ENCODE peak calls at places on chromosomes 16 and 17, in four cellular contexts. S, P, R and Z are unnamed samples.

GRCh38 chr17:28988475-28988874 is 17.4 kb downstream of the SEZ6 start:
- DNase-seq in R (no peak), S (no peak), P (no peak), Z (no peak)

GRCh38 chr16:1068451-1068850 is 4.1 kb upstream of the SSTR5 start:
- DNase-seq in S (no peak), R (no peak), P (no peak), Z (no peak)

GRCh38 chr16:80198265-80198994 is 342.4 kb upstream of the DYNLRB2 start:
- DNase-seq in S (no peak), P (no peak), R (no peak), Z (no peak)

GRCh38 chr17:50127661-50128361 is 2.1 kb downstream of the SAMD14 start:
- DNase-seq in R (no peak), P (no peak), S (no peak), Z (no peak)

GRCh38 chr17:74296548-74296936 is 22.5 kb downstream of the DNAI2 start:
- DNase-seq in P (no peak), R (no peak), S (no peak), Z (no peak)

GRCh38 chr17:15220785-15221184 is 44.3 kb downstream of the PMP22 start:
- DNase-seq in P (no peak), S (no peak), R (no peak), Z (no peak)

GRCh38 chr16:23408242-23409201 is 44.5 kb downstream of the COG7 start:
- DNase-seq in P (no peak), S (no peak), R (peak; percentile 42), Z (no peak)

GRCh38 chr16:46830417-46830901 is 521 bp downstream of the C16orf87 start:
- DNase-seq in P (no peak), R (no peak), S (no peak), Z (peak; percentile 64)

GRCh38 chr17:70945386-70945785 is 776.1 kb downstream of the KCNJ2 start:
- DNase-seq in R (no peak), S (no peak), P (no peak), Z (no peak)

GRCh38 chr17:50631195-50631907 is 3.3 kb upstream of the ABCC3 start:
- DNase-seq in R (no peak), S (no peak), P (no peak), Z (no peak)

GRCh38 chr17:20028436-20028835 is 19.3 kb downstream of the SPECC1 start:
- DNase-seq in S (no peak), P (no peak), R (no peak), Z (no peak)

GRCh38 chr17:10745231-10745630 is 15.4 kb upstream of the TMEM220 start:
- DNase-seq in R (peak; percentile 7), S (no peak), P (no peak), Z (no peak)

GRCh38 chr17:27430882-27431491 is 25.3 kb upstream of the KSR1 start:
- DNase-seq in S (no peak), P (no peak), R (no peak), Z (no peak)

GRCh38 chr16:17078950-17079631 is 391.7 kb downstream of the XYLT1 start:
- DNase-seq in R (no peak), P (no peak), S (no peak), Z (no peak)

GRCh38 chr16:85522842-85523601 is 90.1 kb upstream of the GSE1 start:
- DNase-seq in P (no peak), S (no peak), R (no peak), Z (no peak)

GRCh38 chr16:6249863-6250262 is 1082.8 kb upstream of the RBFOX1 start:
- DNase-seq in P (no peak), R (no peak), S (no peak), Z (no peak)

GRCh38 chr17:45852535-45853297 is 8.0 kb downstream of the SPPL2C start:
- DNase-seq in S (peak; percentile 23), P (no peak), R (no peak), Z (no peak)

GRCh38 chr17:50176559-50177471 is 11.0 kb downstream of the SGCA start:
- DNase-seq in P (no peak), S (no peak), R (no peak), Z (no peak)

GRCh38 chr17:71327376-71328059 is 793.3 kb upstream of the SOX9 start:
- DNase-seq in P (no peak), S (peak; percentile 27), R (no peak), Z (no peak)

GRCh38 chr17:49218941-49219913 is 8.7 kb downstream of the ABI3 start:
- DNase-seq in P (no peak), R (no peak), S (no peak), Z (no peak)

GRCh38 chr16:31118223-31119155 is 1.0 kb downstream of the KAT8 start:
- DNase-seq in S (no peak), R (no peak), P (peak; percentile 65), Z (no peak)

GRCh38 chr17:57563968-57564367 is 181.1 kb downstream of the CCDC182 start:
- DNase-seq in P (no peak), S (no peak), R (no peak), Z (no peak)

GRCh38 chr16:16147316-16147999 is 75.8 kb downstream of the ABCC6 start:
- DNase-seq in P (no peak), S (no peak), R (no peak), Z (no peak)

GRCh38 chr17:7832431-7832830 is 1.6 kb upstream of the KDM6B start:
- DNase-seq in R (peak; percentile 48), S (no peak), P (no peak), Z (no peak)

GRCh38 chr17:31339906-31340661 is 18.7 kb upstream of the EVI2A start:
- DNase-seq in S (no peak), R (no peak), P (no peak), Z (no peak)
- TF ChIP-seq CTCF in S (no peak), R (no peak), P (no peak), Z (no peak)

DNA sequence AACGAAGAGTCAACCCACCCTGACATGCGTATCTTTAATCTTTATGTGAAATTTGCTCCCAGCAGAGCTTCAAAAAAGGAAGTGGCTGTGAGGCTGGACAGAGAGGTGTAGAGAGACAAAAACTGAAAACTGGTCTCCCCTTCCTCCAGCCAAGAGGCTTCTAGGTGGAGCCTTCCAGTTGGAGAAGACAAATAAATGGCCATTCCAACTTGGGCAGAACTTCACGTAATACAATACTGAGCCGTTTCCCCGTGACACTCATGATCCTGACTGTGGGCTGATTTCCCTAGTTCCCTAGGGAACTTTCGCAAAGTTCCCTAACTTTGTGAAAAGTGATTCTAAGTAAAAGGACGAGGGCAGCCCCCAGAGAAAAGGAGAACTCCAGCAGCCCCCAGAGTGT is 78.8 kb downstream of the ZFHX3 start:
- DNase-seq in P (no peak), S (no peak), R (no peak), Z (no peak)
- H3K27ac ChIP-seq in P (no peak overlapping the region), S (no peak overlapping the region), R (no peak overlapping the region), Z (peak overlapping the region; percentile 11)

GRCh38 chr17:47955497-47956461 is 1.9 kb downstream of the PRR15L start:
- DNase-seq in S (no peak), P (no peak), R (peak; percentile 79), Z (no peak)

GRCh38 chr17:47959825-47960655 is 2.4 kb upstream of the PRR15L start:
- DNase-seq in R (no peak), S (no peak), P (no peak), Z (no peak)

GRCh38 chr17:47957591-47958490 is at the start of gene PRR15L:
- DNase-seq in S (no peak), P (no peak), R (peak; percentile 80), Z (no peak)

GRCh38 chr17:47953945-47954344 is 3.7 kb downstream of the PRR15L start:
- DNase-seq in S (no peak), R (no peak), P (no peak), Z (no peak)

DNA sequence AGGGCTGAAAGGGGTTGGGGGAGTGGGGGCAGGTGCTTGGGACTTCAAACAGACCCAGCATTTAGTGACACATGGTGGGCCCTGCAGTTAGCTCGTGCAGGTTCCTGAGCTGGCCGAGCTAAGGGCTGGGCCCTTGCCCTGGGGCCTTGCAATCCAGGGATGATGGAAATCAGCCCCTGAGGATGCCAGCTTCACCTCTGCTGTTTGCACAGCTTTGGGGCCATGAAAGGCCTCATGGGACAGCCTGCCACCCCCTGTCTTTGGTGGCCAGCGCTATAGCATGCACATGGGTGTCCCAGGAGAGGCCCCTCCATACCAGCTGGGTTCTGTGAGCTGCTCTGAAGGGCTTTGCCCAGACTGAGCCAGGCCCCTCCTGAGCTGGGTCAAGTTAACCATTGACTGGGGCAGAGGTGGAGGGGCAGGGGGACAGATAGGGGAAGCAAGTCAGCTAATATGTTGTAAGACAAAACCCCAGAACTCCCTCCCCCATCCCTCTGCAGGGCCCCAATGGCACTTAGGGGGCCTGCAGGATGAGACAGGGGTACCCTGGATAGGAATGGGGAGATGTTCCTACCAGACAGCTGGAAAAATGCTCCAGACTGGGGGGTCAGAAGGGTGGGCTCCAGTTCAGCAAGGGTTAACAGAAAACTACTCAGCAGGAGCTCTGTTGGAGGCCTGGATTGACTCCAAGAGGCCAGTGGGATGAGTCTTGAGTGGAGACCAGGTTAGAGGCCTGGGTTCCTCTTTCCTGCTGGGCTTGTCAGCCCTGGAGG is 679 bp downstream of the PRR15L start:
- DNase-seq in P (no peak), R (no peak), S (no peak), Z (no peak)
- H3K4me3 ChIP-seq in P (no peak overlapping the region), R (peak overlapping the region; percentile 60), S (no peak overlapping the region), Z (no peak overlapping the region)

GRCh38 chr16:81405702-81406113 is 38.9 kb upstream of the CMIP start:
- DNase-seq in P (peak; percentile 92), R (no peak), S (peak; percentile 74), Z (no peak)
- TF ChIP-seq CTCF in P (peak; percentile 33), R (no peak), S (peak; percentile 34), Z (no peak)

GRCh38 chr17:55580596-55581133 is 69.4 kb upstream of the SMIM36 start:
- DNase-seq in S (no peak), P (no peak), R (no peak), Z (no peak)

GRCh38 chr17:55575058-55575606 is 63.9 kb upstream of the SMIM36 start:
- DNase-seq in R (no peak), P (no peak), S (no peak), Z (no peak)

GRCh38 chr17:55577687-55578086 is 66.4 kb upstream of the SMIM36 start:
- DNase-seq in R (no peak), P (no peak), S (no peak), Z (no peak)

GRCh38 chr17:55576237-55576998 is 65.2 kb upstream of the SMIM36 start:
- DNase-seq in S (peak; percentile 60), R (no peak), P (no peak), Z (no peak)

GRCh38 chr17:55577011-55577586 is 65.8 kb upstream of the SMIM36 start:
- DNase-seq in P (no peak), R (no peak), S (no peak), Z (no peak)
- H3K27ac ChIP-seq in P (peak overlapping the region; percentile 14), R (peak overlapping the region; percentile 78), S (peak overlapping the region; percentile 95), Z (peak overlapping the region; percentile 44)

GRCh38 chr17:2086306-2086705 is 31.4 kb downstream of the HIC1 start:
- DNase-seq in R (no peak), S (no peak), P (no peak), Z (no peak)
- H3K4me3 ChIP-seq in R (no peak overlapping the region), S (no peak overlapping the region), P (no peak overlapping the region), Z (no peak overlapping the region)

GRCh38 chr16:56603589-56603988 is 4.8 kb upstream of the MT2A start:
- DNase-seq in P (no peak), R (no peak), S (no peak), Z (no peak)
- TF ChIP-seq CTCF in P (peak; percentile 69), R (peak; percentile 59), S (peak; percentile 42), Z (peak; percentile 65)